ENCODE peak calls at places on chromosomes 7 and 10, in six cellular contexts. R, S, F, Q, E and Y are unnamed samples.

GRCh38 chr10:95697429-95697828 is 3.7 kb upstream of the TCTN3 start:
- DNase-seq in R (no peak), S (no peak), F (no peak), Q (no peak), E (no peak), Y (no peak)

GRCh38 chr7:135536160-135536559 is 21.6 kb upstream of the NUP205 start:
- DNase-seq in R (no peak), S (no peak), F (no peak), Q (no peak), E (no peak), Y (no peak)

GRCh38 chr7:146129296-146129695 is 12.7 kb downstream of the CNTNAP2 start:
- DNase-seq in R (no peak), S (no peak), F (no peak), Q (no peak), E (no peak), Y (no peak)

GRCh38 chr7:2148189-2148588 is 84.6 kb downstream of the MAD1L1 start:
- DNase-seq in R (no peak), S (no peak), F (no peak), Q (no peak), E (no peak), Y (no peak)

GRCh38 chr10:20622522-20623270 is 274.4 kb downstream of the NEBL start:
- DNase-seq in R (no peak), S (no peak), F (peak), Q (no peak), E (no peak), Y (no peak)

GRCh38 chr10:13536674-13537366 is 8.0 kb upstream of the BEND7 start:
- DNase-seq in R (peak), S (peak), F (peak), Q (no peak), E (peak), Y (no peak)

GRCh38 chr7:101328159-101328558 is 6.5 kb upstream of the IFT22 start:
- DNase-seq in R (no peak), S (no peak), F (no peak), Q (no peak), E (no peak), Y (no peak)

GRCh38 chr7:78764571-78764970 is 688.9 kb downstream of the MAGI2 start:
- DNase-seq in R (no peak), S (no peak), F (no peak), Q (no peak), E (no peak), Y (no peak)

GRCh38 chr7:76327610-76328009 is 25.1 kb downstream of the HSPB1 start:
- DNase-seq in R (peak), S (no peak), F (no peak), Q (no peak), E (no peak), Y (peak)

GRCh38 chr7:4000139-4000538 is 682.0 kb upstream of the FOXK1 start:
- DNase-seq in R (no peak), S (no peak), F (no peak), Q (no peak), E (no peak), Y (no peak)

GRCh38 chr10:131617113-131617877 is 283.5 kb upstream of the PPP2R2D start:
- DNase-seq in R (no peak), S (no peak), F (no peak), Q (no peak), E (no peak), Y (no peak)

GRCh38 chr10:21364196-21365114 is 161.0 kb downstream of the SKIDA1 start:
- DNase-seq in R (peak), S (peak), F (no peak), Q (no peak), E (no peak), Y (no peak)

GRCh38 chr7:45881759-45882464 is 6.4 kb upstream of the IGFBP1 start:
- DNase-seq in R (no peak), S (no peak), F (no peak), Q (no peak), E (no peak), Y (no peak)

GRCh38 chr10:101839421-101840063 is 4.1 kb downstream of the KCNIP2 start:
- DNase-seq in R (no peak), S (peak), F (no peak), Q (no peak), E (peak), Y (no peak)

GRCh38 chr7:24245362-24245761 is 38.6 kb upstream of the NPY start:
- DNase-seq in R (no peak), S (no peak), F (no peak), Q (no peak), E (no peak), Y (no peak)

GRCh38 chr7:115679976-115680375 is 350.6 kb downstream of the TFEC start:
- DNase-seq in R (peak), S (peak), F (no peak), Q (no peak), E (no peak), Y (no peak)

GRCh38 chr10:113751116-113751728 is at the start of gene PLEKHS1:
- DNase-seq in R (no peak), S (no peak), F (no peak), Q (no peak), E (no peak), Y (no peak)

GRCh38 chr7:78223598-78223997 is 425.0 kb downstream of the PHTF2 start:
- DNase-seq in R (no peak), S (no peak), F (no peak), Q (no peak), E (no peak), Y (no peak)

GRCh38 chr7:108659867-108660266 is 90.2 kb downstream of the DNAJB9 start:
- DNase-seq in R (no peak), S (no peak), F (no peak), Q (no peak), E (no peak), Y (no peak)

GRCh38 chr10:126049741-126050140 is 153.4 kb downstream of the FANK1 start:
- DNase-seq in R (peak), S (no peak), F (no peak), Q (no peak), E (no peak), Y (no peak)

DNA sequence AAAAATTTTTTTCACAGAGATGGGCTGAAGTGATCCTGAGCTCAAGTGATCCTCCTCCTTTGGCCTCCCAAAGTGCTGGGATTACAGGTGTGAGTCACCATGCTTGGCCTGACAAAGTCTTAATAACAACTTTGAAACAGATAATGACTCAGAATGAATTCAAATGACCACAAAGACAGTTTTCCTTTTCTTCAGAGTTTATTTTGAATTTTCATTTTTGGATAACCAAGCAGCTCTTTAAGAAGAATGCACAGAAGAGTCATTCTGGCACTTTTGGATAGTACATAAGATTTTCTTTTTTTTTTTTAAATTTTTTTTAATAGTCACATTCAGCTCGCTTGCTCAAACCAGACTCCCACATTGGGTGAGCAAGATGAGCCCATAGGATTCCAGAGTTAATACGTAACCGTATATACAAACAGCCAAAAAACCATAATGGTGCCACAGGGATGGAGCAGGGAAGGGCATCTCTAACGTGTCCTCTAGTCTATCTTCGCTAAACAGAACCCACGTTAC is 43.0 kb upstream of the NMT2 start:
- DNase-seq in R (peak), S (no peak), F (no peak), Q (no peak), E (no peak), Y (no peak)
- TF ChIP-seq CTCF in R (no peak), S (no peak), F (no peak), Q (no peak), E (no peak), Y (no peak)

GRCh38 chr10:119357389-119358139 is 150.2 kb downstream of the GRK5 start:
- DNase-seq in R (no peak), S (no peak), F (no peak), Q (no peak), E (peak), Y (peak)

GRCh38 chr10:119360181-119360921 is 153.0 kb downstream of the GRK5 start:
- DNase-seq in R (no peak), S (no peak), F (no peak), Q (no peak), E (no peak), Y (no peak)

GRCh38 chr10:119358140-119358512 is 150.8 kb downstream of the GRK5 start:
- DNase-seq in R (no peak), S (no peak), F (no peak), Q (no peak), E (peak), Y (no peak)

GRCh38 chr10:119359025-119359424 is 151.7 kb downstream of the GRK5 start:
- DNase-seq in R (no peak), S (no peak), F (no peak), Q (no peak), E (no peak), Y (peak)

DNA sequence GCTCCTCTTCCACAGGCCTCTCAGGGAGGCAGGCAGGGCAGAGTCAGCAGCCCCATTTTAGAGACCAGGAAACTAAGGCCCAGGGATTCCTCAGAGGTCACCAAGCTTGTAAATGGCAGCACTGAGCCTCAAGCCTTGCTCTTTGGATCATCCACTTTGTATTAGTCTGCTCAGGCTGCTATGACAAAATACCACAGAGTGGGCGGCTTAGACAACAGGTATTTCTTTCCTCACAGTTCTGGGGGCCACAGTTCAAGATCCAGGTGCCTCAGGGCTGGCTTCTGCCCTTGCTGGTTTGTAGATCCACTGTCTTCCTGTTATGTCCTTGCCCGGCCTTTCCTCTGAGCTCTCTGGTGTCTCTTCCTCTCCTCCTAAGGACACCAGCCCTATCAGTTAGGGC is 151.2 kb downstream of the GRK5 start:
- DNase-seq in R (no peak), S (no peak), F (no peak), Q (no peak), E (no peak), Y (peak)
- H3K4me3 ChIP-seq in R (no peak), S (no peak), F (no peak), Q (no peak), E (no peak), Y (no peak)

GRCh38 chr7:43873300-43873699 is 4.0 kb upstream of the MRPS24 start:
- DNase-seq in R (no peak), S (peak), F (no peak), Q (no peak), E (no peak), Y (peak)
- TF ChIP-seq POLR2AphosphoS5 in R (no peak), S (no peak), F (no peak), Q (no peak), E (no peak), Y (no peak)

GRCh38 chr7:47435889-47436312 is 146.0 kb downstream of the TNS3 start:
- DNase-seq in R (peak), S (peak), F (peak), Q (peak), E (peak), Y (peak)
- TF ChIP-seq CTCF in R (peak), S (peak), F (peak), Q (peak), E (peak), Y (peak)

GRCh38 chr7:5692112-5692844 is 89.2 kb downstream of the RNF216 start:
- DNase-seq in R (peak), S (peak), F (peak), Q (peak), E (peak), Y (peak)

GRCh38 chr7:5691536-5692090 is 89.8 kb downstream of the RNF216 start:
- DNase-seq in R (no peak), S (no peak), F (no peak), Q (no peak), E (no peak), Y (no peak)

GRCh38 chr7:5694221-5694754 is 87.2 kb downstream of the RNF216 start:
- DNase-seq in R (peak), S (no peak), F (no peak), Q (no peak), E (no peak), Y (peak)

GRCh38 chr7:5693529-5693928 is 87.9 kb downstream of the RNF216 start:
- DNase-seq in R (peak), S (no peak), F (no peak), Q (no peak), E (no peak), Y (peak)

GRCh38 chr7:5692845-5693278 is 88.6 kb downstream of the RNF216 start:
- DNase-seq in R (peak), S (no peak), F (no peak), Q (no peak), E (no peak), Y (no peak)
- H3K4me3 ChIP-seq in R (no peak), S (peak), F (no peak), Q (peak), E (no peak), Y (peak)